ENCODE peak calls at places on chromosomes 4 and X, in ten cellular contexts. J, P, U, M, Q, Z, F, C, D and B are unnamed samples.

GRCh38 chr4:110484767-110485166 is 8.8 kb downstream of the ENPEP start:
- DNase-seq in P (no peak), Z (peak; percentile 70), D (peak; percentile 57), C (peak; percentile 94), F (peak; percentile 90), U (no peak), J (no peak), M (peak; percentile 73), Q (no peak), B (no peak)

GRCh38 chrX:108159028-108159670 is 67.6 kb downstream of the ATG4A start:
- DNase-seq in J (no peak), F (no peak), D (no peak), Q (no peak), P (no peak), Z (no peak), C (no peak), U (no peak), M (no peak), B (no peak)

GRCh38 chrX:24696241-24696640 is 2.5 kb downstream of the POLA1 start:
- DNase-seq in P (no peak), U (no peak), Z (no peak), J (no peak), D (no peak), M (no peak), F (no peak), C (no peak), Q (no peak), B (no peak)

GRCh38 chrX:129622757-129623301 is 31.9 kb downstream of the APLN start:
- DNase-seq in C (no peak), Z (no peak), U (no peak), F (peak; percentile 57), D (no peak), J (no peak), M (no peak), P (no peak), Q (no peak), B (no peak)

GRCh38 chr4:169311643-169312365 is 41.0 kb upstream of the SH3RF1 start:
- DNase-seq in Z (no peak), M (peak; percentile 62), U (no peak), J (no peak), C (peak; percentile 68), Q (no peak), F (peak; percentile 59), P (no peak), D (peak; percentile 19), B (no peak)

GRCh38 chrX:139691843-139692505 is 16.0 kb downstream of the MCF2 start:
- DNase-seq in F (no peak), J (no peak), M (no peak), D (no peak), P (peak; percentile 47), Q (no peak), Z (no peak), U (peak; percentile 38), C (no peak), B (no peak)

GRCh38 chrX:20623448-20623847 is 356.7 kb upstream of the RPS6KA3 start:
- DNase-seq in F (no peak), C (peak; percentile 62), D (no peak), P (no peak), M (peak; percentile 0), Z (no peak), U (no peak), Q (no peak), J (no peak), B (no peak)

GRCh38 chr4:11590132-11590531 is 161.4 kb upstream of the HS3ST1 start:
- DNase-seq in D (no peak), P (no peak), U (no peak), F (peak; percentile 59), M (no peak), C (no peak), Z (no peak), Q (no peak), J (no peak), B (no peak)

GRCh38 chrX:97238632-97239031 is 354.9 kb downstream of the RPA4 start:
- DNase-seq in M (peak; percentile 35), Z (no peak), J (no peak), U (no peak), F (peak; percentile 55), D (no peak), P (no peak), C (peak; percentile 14), Q (no peak), B (no peak)

GRCh38 chr4:42152507-42153504 is at the start of gene BEND4:
- DNase-seq in U (no peak), J (no peak), Q (no peak), C (peak; percentile 2), F (no peak), P (peak; percentile 57), Z (no peak), D (no peak), M (no peak), B (no peak)

GRCh38 chrX:104306180-104306579 is 51.4 kb upstream of the ESX1 start:
- DNase-seq in M (no peak), F (no peak), P (no peak), D (no peak), J (no peak), Z (no peak), C (no peak), Q (no peak), U (no peak), B (no peak)

GRCh38 chrX:104310657-104311056 is 55.9 kb upstream of the ESX1 start:
- DNase-seq in F (no peak), D (no peak), Q (no peak), M (no peak), P (no peak), Z (no peak), J (no peak), U (no peak), C (peak; percentile 8), B (no peak)

GRCh38 chrX:104307341-104307740 is 52.6 kb upstream of the ESX1 start:
- DNase-seq in Q (no peak), F (no peak), C (no peak), D (no peak), M (no peak), U (no peak), P (no peak), Z (no peak), J (no peak), B (no peak)

GRCh38 chrX:104309169-104309568 is 54.4 kb upstream of the ESX1 start:
- DNase-seq in M (no peak), F (no peak), J (no peak), Q (no peak), Z (no peak), U (no peak), C (no peak), P (no peak), D (no peak), B (no peak)

DNA sequence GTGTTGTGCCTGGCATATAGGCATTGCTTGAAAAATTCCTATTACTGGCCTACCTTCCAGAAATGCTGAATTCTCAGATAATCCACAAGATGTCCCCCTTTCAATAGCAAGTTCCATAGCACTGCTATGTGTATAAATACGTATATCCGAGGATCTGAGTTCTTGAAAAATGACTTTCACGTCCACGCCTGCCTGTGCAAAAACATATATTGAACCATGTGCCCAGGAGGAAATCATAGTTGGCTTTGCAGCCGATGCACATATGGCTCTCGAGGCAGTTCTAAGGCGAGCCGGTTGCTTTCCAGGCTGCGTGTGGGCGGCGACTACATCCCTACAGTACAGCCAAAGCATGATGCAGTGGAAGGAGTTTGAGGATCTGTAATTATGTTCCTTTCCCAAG is 55.4 kb upstream of the ESX1 start:
- DNase-seq in D (no peak), J (no peak), M (peak; percentile 54), U (no peak), F (peak; percentile 47), Z (no peak), P (no peak), Q (no peak), C (peak; percentile 60), B (no peak)
- TF ChIP-seq CTCF in D (no peak), J (no peak), M (peak; percentile 42), U (no peak), F (peak; percentile 61), Z (peak; percentile 46), P (no peak), Q (no peak), C (peak; percentile 54), B (peak; percentile 50)

GRCh38 chrX:145213504-145213903 is 33.8 kb upstream of the SPANXN1 start:
- DNase-seq in P (no peak), C (peak; percentile 12), D (no peak), M (no peak), J (no peak), F (no peak), Q (no peak), U (no peak), Z (no peak), B (no peak)
- TF ChIP-seq CTCF in P (no peak), C (peak; percentile 37), D (peak; percentile 7), M (no peak), J (peak; percentile 34), F (peak; percentile 17), Q (no peak), U (no peak), Z (no peak), B (peak; percentile 36)

GRCh38 chr4:183252959-183253358 is 67.1 kb downstream of the CLDN22 start:
- DNase-seq in U (no peak), Q (no peak), M (no peak), C (no peak), F (no peak), D (no peak), Z (no peak), P (no peak), J (no peak), B (no peak)

GRCh38 chr4:183250831-183251230 is 69.2 kb downstream of the CLDN22 start:
- DNase-seq in M (no peak), U (no peak), C (no peak), Q (no peak), J (no peak), D (no peak), P (no peak), F (no peak), Z (no peak), B (no peak)

GRCh38 chr4:183254162-183254561 is 65.9 kb downstream of the CLDN22 start:
- DNase-seq in U (no peak), M (no peak), F (no peak), P (no peak), C (no peak), D (no peak), Q (no peak), J (no peak), Z (no peak), B (no peak)

GRCh38 chr4:183253451-183253850 is 66.6 kb downstream of the CLDN22 start:
- DNase-seq in P (no peak), Q (no peak), M (no peak), Z (no peak), F (no peak), C (no peak), U (no peak), J (no peak), D (no peak), B (no peak)

GRCh38 chr4:183249854-183250253 is 70.2 kb downstream of the CLDN22 start:
- DNase-seq in C (peak; percentile 42), Q (no peak), P (no peak), Z (no peak), D (peak; percentile 14), F (peak; percentile 52), U (no peak), J (no peak), M (peak; percentile 58), B (no peak)
- TF ChIP-seq CTCF in C (peak; percentile 35), Q (peak; percentile 26), P (no peak), Z (peak; percentile 47), D (peak; percentile 27), F (peak; percentile 57), U (no peak), J (no peak), M (peak; percentile 49), B (peak; percentile 70)

DNA sequence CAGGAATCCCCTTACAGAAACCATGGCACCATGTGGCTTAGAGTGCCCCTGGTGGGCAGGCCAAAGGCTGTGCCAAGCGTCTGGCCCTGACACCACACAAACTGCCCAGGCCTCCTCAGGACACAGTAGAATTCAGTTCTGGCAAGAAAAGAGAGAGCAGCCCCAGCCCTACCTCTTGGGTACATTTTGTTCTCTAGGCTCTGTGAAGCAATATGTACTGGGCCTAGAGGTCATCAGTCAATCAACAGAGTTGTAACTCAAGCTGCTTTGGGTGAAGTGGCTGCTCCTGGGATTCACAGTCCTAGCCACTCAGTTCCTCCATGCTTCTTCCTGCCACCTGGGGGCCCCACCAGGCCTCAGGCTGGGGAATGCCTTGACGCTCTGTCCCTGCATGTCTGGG is 158.1 kb upstream of the MAMLD1 start:
- DNase-seq in P (no peak), F (no peak), J (no peak), Q (no peak), U (no peak), M (peak; percentile 75), D (no peak), C (peak; percentile 74), Z (no peak), B (no peak)
- TF ChIP-seq CTCF in P (no peak), F (no peak), J (no peak), Q (no peak), U (no peak), M (no peak), D (peak; percentile 11), C (peak; percentile 4), Z (no peak), B (peak; percentile 16)